ENCODE peak calls at places on chromosomes 5 and 9, in six cellular contexts. C is AG04449; D is activated CD4-positive, alpha-beta T cell treated with anti-CD3 and anti-CD28 coated beads for 48 hours; W is caudate nucleus; K is NCI-H1694 treated with DMSO at 0.1 percent for 48 hours; V is islet precursor cell. Q is an unnamed sample.

GRCh38 chr9:135074354-135075233 is 12.9 kb upstream of the OLFM1 start:
- DNase-seq in W (no peak), D (no peak), C (no peak), V (peak), K (no peak), Q (peak)

GRCh38 chr5:78907255-78907886 is 77.7 kb downstream of the ARSB start:
- DNase-seq in C (peak), K (peak), W (no peak), D (peak), V (peak), Q (no peak)

GRCh38 chr9:70514273-70514672 is 99.8 kb upstream of the KLF9 start:
- DNase-seq in K (no peak), V (no peak), W (no peak), C (no peak), D (no peak), Q (no peak)

GRCh38 chr5:76367623-76368366 is 35.3 kb upstream of the IQGAP2 start:
- DNase-seq in K (no peak), V (no peak), D (peak), W (no peak), C (no peak), Q (no peak)

GRCh38 chr5:36944607-36945225 is 68.1 kb downstream of the NIPBL start:
- DNase-seq in K (peak), W (no peak), V (no peak), C (no peak), D (no peak), Q (no peak)

GRCh38 chr5:180704362-180704761 is 35.5 kb downstream of the OR2Y1 start:
- DNase-seq in C (no peak), V (no peak), W (no peak), D (no peak), K (no peak), Q (no peak)

GRCh38 chr5:164484948-164485347 is 979.5 kb downstream of the MAT2B start:
- DNase-seq in D (no peak), V (no peak), W (no peak), K (no peak), C (no peak), Q (no peak)

GRCh38 chr5:79111387-79111959 is at the start of gene BHMT:
- DNase-seq in W (no peak), K (no peak), V (peak), D (no peak), C (no peak), Q (no peak)

GRCh38 chr5:33631786-33632185 is 191.0 kb downstream of the TARS1 start:
- DNase-seq in C (no peak), V (no peak), D (no peak), K (no peak), W (no peak), Q (no peak)

Q was measured in dorsolateral prefrontal cortex.